ENCODE peak calls at places on chromosomes 1 and 21, in five cellular contexts. W is T1000, H is lower lobe of right lung, V is uterus, N is SJSA1. L is an unnamed sample.

GRCh38 chr1:12114340-12114683 is 51.2 kb downstream of the TNFRSF8 start:
- DNase-seq in V (no peak), W (no peak), N (no peak), H (no peak), L (no peak)

GRCh38 chr1:31617917-31618746 is 643 bp downstream of the HCRTR1 start:
- DNase-seq in W (no peak), N (peak), H (peak), V (no peak), L (no peak)

GRCh38 chr1:23551849-23552248 is 7.5 kb downstream of the ID3 start:
- DNase-seq in H (no peak), W (no peak), N (no peak), V (no peak), L (no peak)

GRCh38 chr1:44805311-44806024 is 1.7 kb downstream of the DYNLT4 start:
- DNase-seq in V (no peak), N (no peak), H (peak), W (no peak), L (no peak)

GRCh38 chr1:221104596-221104995 is 225.4 kb downstream of the HLX start:
- DNase-seq in W (no peak), N (no peak), V (no peak), H (no peak), L (no peak)

GRCh38 chr1:231558711-231559205 is 30.3 kb downstream of the TSNAX start:
- DNase-seq in W (no peak), V (no peak), H (no peak), N (no peak), L (no peak)

GRCh38 chr1:160866861-160867260 is 4.2 kb upstream of the CD244 start:
- DNase-seq in W (no peak), V (no peak), N (no peak), H (no peak), L (no peak)

GRCh38 chr1:2925923-2926322 is 95.3 kb upstream of the ACTRT2 start:
- DNase-seq in W (no peak), V (no peak), N (no peak), H (no peak), L (no peak)

GRCh38 chr1:117613969-117614865 is 8.4 kb downstream of the TENT5C start:
- DNase-seq in N (no peak), W (no peak), V (no peak), H (no peak), L (no peak)

GRCh38 chr1:40383095-40383487 is 9.6 kb downstream of the SMAP2 start:
- DNase-seq in W (no peak), H (no peak), V (no peak), N (no peak), L (no peak)

GRCh38 chr1:174039069-174039468 is 16.9 kb upstream of the RC3H1 start:
- DNase-seq in N (no peak), H (no peak), W (no peak), V (no peak), L (no peak)

GRCh38 chr21:44267655-44268142 is 6.0 kb upstream of the DNMT3L start:
- DNase-seq in H (no peak), N (no peak), W (no peak), V (peak), L (no peak)

GRCh38 chr1:206685749-206686485 is 1.2 kb downstream of the MAPKAPK2 start:
- DNase-seq in V (peak), H (peak), N (peak), W (no peak), L (peak)

GRCh38 chr1:160251687-160252526 is 10.4 kb downstream of the DCAF8 start:
- DNase-seq in V (peak), H (peak), W (no peak), N (peak), L (peak)

GRCh38 chr1:28369518-28370219 is at the start of gene PHACTR4:
- DNase-seq in N (peak), W (peak), H (peak), V (peak), L (peak)

GRCh38 chr21:35587841-35588390 is 472.4 kb downstream of the SETD4 start:
- DNase-seq in H (no peak), N (no peak), W (no peak), V (no peak), L (no peak)

GRCh38 chr1:219585837-219586465 is 27.0 kb downstream of the ZC3H11B start:
- DNase-seq in N (no peak), W (no peak), V (no peak), H (no peak), L (no peak)

GRCh38 chr1:149848340-149848771 is 51.0 kb upstream of the BOLA1 start:
- DNase-seq in N (no peak), V (no peak), H (no peak), W (no peak), L (no peak)

GRCh38 chr1:205630241-205630640 is 1.6 kb downstream of the ELK4 start:
- DNase-seq in H (no peak), W (no peak), N (peak), V (no peak), L (no peak)